ENCODE peak calls at places on chromosomes 4 and X, in ten cellular contexts. C, D, Y, O, S, K, L, A, M and E are unnamed samples.

GRCh38 chrX:12446342-12447075 is 308.2 kb downstream of the FRMPD4 start:
- DNase-seq in C (no peak), D (no peak), Y (no peak), O (peak; percentile 30), S (peak; percentile 83), K (no peak), L (peak; percentile 55), A (no peak), M (no peak), E (no peak)

GRCh38 chr4:86005998-86006397 is 353.9 kb downstream of the MAPK10 start:
- DNase-seq in C (no peak), D (no peak), Y (no peak), O (no peak), S (no peak), K (no peak), L (no peak), A (no peak), M (no peak), E (no peak)

GRCh38 chrX:36241397-36241796 is 321.9 kb downstream of the CFAP47 start:
- DNase-seq in C (no peak), D (no peak), Y (no peak), O (no peak), S (no peak), K (no peak), L (no peak), A (no peak), M (no peak), E (no peak)

GRCh38 chr4:20028694-20029093 is 223.0 kb upstream of the SLIT2 start:
- DNase-seq in C (no peak), D (no peak), Y (no peak), O (no peak), S (peak; percentile 58), K (no peak), L (peak; percentile 55), A (peak; percentile 45), M (no peak), E (no peak)

GRCh38 chr4:2252530-2252924 is 9.4 kb downstream of the MXD4 start:
- DNase-seq in C (no peak), D (peak; percentile 0), Y (peak; percentile 7), O (no peak), S (no peak), K (no peak), L (no peak), A (no peak), M (no peak), E (no peak)

GRCh38 chr4:34422472-34422871 is 1821.8 kb downstream of the ARAP2 start:
- DNase-seq in C (no peak), D (no peak), Y (no peak), O (no peak), S (peak; percentile 20), K (no peak), L (no peak), A (peak; percentile 66), M (no peak), E (no peak)

GRCh38 chr4:144399927-144400326 is 246.0 kb upstream of the HHIP start:
- DNase-seq in C (no peak), D (no peak), Y (no peak), O (no peak), S (peak; percentile 84), K (no peak), L (peak; percentile 55), A (peak; percentile 94), M (no peak), E (no peak)

GRCh38 chr4:53043900-53044650 is 182.0 kb downstream of the RASL11B start:
- DNase-seq in C (no peak), D (no peak), Y (no peak), O (no peak), S (no peak), K (no peak), L (no peak), A (no peak), M (no peak), E (no peak)

GRCh38 chr4:159178147-159178541 is 75.3 kb downstream of the RAPGEF2 start:
- DNase-seq in C (no peak), D (no peak), Y (no peak), O (no peak), S (no peak), K (no peak), L (peak; percentile 44), A (peak; percentile 72), M (no peak), E (no peak)

GRCh38 chr4:86055898-86056297 is 304.0 kb downstream of the MAPK10 start:
- DNase-seq in C (no peak), D (no peak), Y (no peak), O (no peak), S (peak; percentile 71), K (no peak), L (peak; percentile 18), A (peak; percentile 19), M (no peak), E (no peak)

GRCh38 chrX:35919536-35920309 is at the start of gene CFAP47:
- DNase-seq in C (peak; percentile 48), D (no peak), Y (no peak), O (no peak), S (no peak), K (peak; percentile 77), L (no peak), A (peak; percentile 0), M (no peak), E (no peak)

GRCh38 chr4:6773106-6773505 is 9.4 kb upstream of the KIAA0232 start:
- DNase-seq in C (no peak), D (no peak), Y (no peak), O (no peak), S (peak; percentile 78), K (no peak), L (peak; percentile 15), A (peak; percentile 74), M (no peak), E (no peak)

GRCh38 chrX:72685018-72685417 is 29.1 kb downstream of the PHKA1 start:
- DNase-seq in C (no peak), D (no peak), Y (no peak), O (no peak), S (no peak), K (no peak), L (no peak), A (no peak), M (no peak), E (no peak)

GRCh38 chr4:124212835-124213640 is 499.5 kb downstream of the ANKRD50 start:
- DNase-seq in C (peak; percentile 15), D (no peak), Y (no peak), O (no peak), S (peak; percentile 9), K (no peak), L (peak; percentile 34), A (peak; percentile 59), M (no peak), E (no peak)

GRCh38 chr4:97013309-97014106 is 1129.8 kb downstream of the STPG2 start:
- DNase-seq in C (no peak), D (no peak), Y (no peak), O (no peak), S (peak; percentile 18), K (no peak), L (no peak), A (no peak), M (no peak), E (no peak)

GRCh38 chr4:52825311-52826090 is 36.6 kb upstream of the RASL11B start:
- DNase-seq in C (no peak), D (no peak), Y (no peak), O (no peak), S (no peak), K (no peak), L (peak; percentile 10), A (no peak), M (no peak), E (no peak)

GRCh38 chr4:122602277-122603142 is 18.4 kb downstream of the IL21 start:
- DNase-seq in C (peak; percentile 23), D (peak; percentile 23), Y (no peak), O (no peak), S (peak; percentile 56), K (no peak), L (peak; percentile 54), A (peak; percentile 74), M (no peak), E (no peak)

GRCh38 chrX:4622768-4623167 is 909.3 kb upstream of the PRKX start:
- DNase-seq in C (no peak), D (no peak), Y (no peak), O (no peak), S (no peak), K (no peak), L (no peak), A (no peak), M (no peak), E (no peak)

GRCh38 chr4:119832731-119833233 is 204.2 kb upstream of the PDE5A start:
- DNase-seq in C (no peak), D (no peak), Y (no peak), O (no peak), S (no peak), K (no peak), L (no peak), A (no peak), M (no peak), E (no peak)

GRCh38 chr4:25978327-25978726 is 64.3 kb downstream of the SMIM20 start:
- DNase-seq in C (no peak), D (no peak), Y (no peak), O (no peak), S (no peak), K (no peak), L (no peak), A (no peak), M (no peak), E (no peak)

GRCh38 chrX:24956828-24957227 is 58.9 kb downstream of the ARX start:
- DNase-seq in C (no peak), D (no peak), Y (no peak), O (no peak), S (peak; percentile 70), K (no peak), L (peak; percentile 19), A (peak; percentile 3), M (no peak), E (no peak)

GRCh38 chr4:3529363-3529762 is 2.9 kb downstream of the LRPAP1 start:
- DNase-seq in C (no peak), D (no peak), Y (peak; percentile 51), O (no peak), S (no peak), K (no peak), L (no peak), A (peak; percentile 43), M (no peak), E (no peak)

GRCh38 chrX:14875624-14876023 is 2.4 kb downstream of the MOSPD2 start:
- DNase-seq in C (no peak), D (no peak), Y (no peak), O (no peak), S (no peak), K (peak; percentile 14), L (no peak), A (no peak), M (no peak), E (no peak)

GRCh38 chr4:182604161-182604591 is 313.0 kb downstream of the DCTD start:
- DNase-seq in C (no peak), D (no peak), Y (no peak), O (peak; percentile 6), S (peak; percentile 2), K (no peak), L (peak; percentile 97), A (peak; percentile 43), M (no peak), E (no peak)